ENCODE peak calls at places on chromosomes 12 and 14, in seven cellular contexts. One of them, this sample, is unnamed.
A peak's percentile ranks its signal among the peaks of the same experiment; 100 is the strongest.

GRCh38 chr12:93762059-93762719 is 85.0 kb downstream of the CRADD start:
- DNase-seq in dorsolateral prefrontal cortex: no peak
- DNase-seq in astrocyte of the cerebellum: no peak
- DNase-seq in type B pancreatic cell: no peak
- DNase-seq in CD8-positive, alpha-beta T cell: no peak
- DNase-seq in A673: no peak
- DNase-seq in cardiac muscle cell: no peak
- DNase-seq in this sample: no peak

GRCh38 chr12:45962553-45963325 is 27.6 kb downstream of the SCAF11 start:
- DNase-seq in dorsolateral prefrontal cortex: no peak
- DNase-seq in astrocyte of the cerebellum: no peak
- DNase-seq in type B pancreatic cell: no peak
- DNase-seq in CD8-positive, alpha-beta T cell: no peak
- DNase-seq in A673: no peak
- DNase-seq in cardiac muscle cell: no peak
- DNase-seq in this sample: no peak

GRCh38 chr14:77327111-77327510 is 6.3 kb downstream of the GSTZ1 start:
- DNase-seq in dorsolateral prefrontal cortex: no peak
- DNase-seq in astrocyte of the cerebellum: no peak
- DNase-seq in type B pancreatic cell: no peak
- DNase-seq in CD8-positive, alpha-beta T cell: no peak
- DNase-seq in A673: no peak
- DNase-seq in cardiac muscle cell: no peak
- DNase-seq in this sample: no peak

GRCh38 chr12:93946542-93947150 is 201.7 kb upstream of the PLXNC1 start:
- DNase-seq in dorsolateral prefrontal cortex: no peak
- DNase-seq in astrocyte of the cerebellum: peak; percentile 28
- DNase-seq in type B pancreatic cell: no peak
- DNase-seq in CD8-positive, alpha-beta T cell: no peak
- DNase-seq in A673: peak; percentile 23
- DNase-seq in cardiac muscle cell: no peak
- DNase-seq in this sample: no peak

GRCh38 chr12:46490635-46491034 is 118.1 kb upstream of the SLC38A2 start:
- DNase-seq in dorsolateral prefrontal cortex: no peak
- DNase-seq in astrocyte of the cerebellum: no peak
- DNase-seq in type B pancreatic cell: no peak
- DNase-seq in CD8-positive, alpha-beta T cell: no peak
- DNase-seq in A673: no peak
- DNase-seq in cardiac muscle cell: no peak
- DNase-seq in this sample: no peak

GRCh38 chr12:47939009-47939601 is 24.3 kb upstream of the TMEM106C start:
- DNase-seq in dorsolateral prefrontal cortex: no peak
- DNase-seq in astrocyte of the cerebellum: no peak
- DNase-seq in type B pancreatic cell: no peak
- DNase-seq in CD8-positive, alpha-beta T cell: no peak
- DNase-seq in A673: no peak
- DNase-seq in cardiac muscle cell: no peak
- DNase-seq in this sample: no peak

GRCh38 chr12:74985986-74986319 is 223.7 kb downstream of the KCNC2 start:
- DNase-seq in dorsolateral prefrontal cortex: no peak
- DNase-seq in astrocyte of the cerebellum: no peak
- DNase-seq in type B pancreatic cell: no peak
- DNase-seq in CD8-positive, alpha-beta T cell: no peak
- DNase-seq in A673: no peak
- DNase-seq in cardiac muscle cell: no peak
- DNase-seq in this sample: no peak

GRCh38 chr14:71659165-71659564 is 273.1 kb upstream of the RGS6 start:
- DNase-seq in dorsolateral prefrontal cortex: no peak
- DNase-seq in astrocyte of the cerebellum: no peak
- DNase-seq in type B pancreatic cell: no peak
- DNase-seq in CD8-positive, alpha-beta T cell: no peak
- DNase-seq in A673: no peak
- DNase-seq in cardiac muscle cell: no peak
- DNase-seq in this sample: no peak

GRCh38 chr12:29088611-29089219 is 60.4 kb upstream of the FAR2 start:
- DNase-seq in dorsolateral prefrontal cortex: no peak
- DNase-seq in astrocyte of the cerebellum: no peak
- DNase-seq in type B pancreatic cell: no peak
- DNase-seq in CD8-positive, alpha-beta T cell: no peak
- DNase-seq in A673: peak; percentile 57
- DNase-seq in cardiac muscle cell: no peak
- DNase-seq in this sample: no peak

GRCh38 chr14:68703093-68703492 is 89.8 kb downstream of the ZFP36L1 start:
- DNase-seq in dorsolateral prefrontal cortex: no peak
- DNase-seq in astrocyte of the cerebellum: no peak
- DNase-seq in type B pancreatic cell: no peak
- DNase-seq in CD8-positive, alpha-beta T cell: no peak
- DNase-seq in A673: no peak
- DNase-seq in cardiac muscle cell: no peak
- DNase-seq in this sample: no peak

GRCh38 chr14:104936361-104937155 is 11.9 kb downstream of the PLD4 start:
- DNase-seq in dorsolateral prefrontal cortex: no peak
- DNase-seq in astrocyte of the cerebellum: no peak
- DNase-seq in type B pancreatic cell: peak; percentile 64
- DNase-seq in CD8-positive, alpha-beta T cell: no peak
- DNase-seq in A673: no peak
- DNase-seq in cardiac muscle cell: no peak
- DNase-seq in this sample: no peak

GRCh38 chr12:4052691-4053090 is 179.5 kb upstream of the PARP11 start:
- DNase-seq in dorsolateral prefrontal cortex: no peak
- DNase-seq in astrocyte of the cerebellum: no peak
- DNase-seq in type B pancreatic cell: no peak
- DNase-seq in CD8-positive, alpha-beta T cell: no peak
- DNase-seq in A673: no peak
- DNase-seq in cardiac muscle cell: peak; percentile 96
- DNase-seq in this sample: no peak

GRCh38 chr12:23781118-23781517 is 168.4 kb downstream of the SOX5 start:
- DNase-seq in dorsolateral prefrontal cortex: no peak
- DNase-seq in astrocyte of the cerebellum: no peak
- DNase-seq in type B pancreatic cell: no peak
- DNase-seq in CD8-positive, alpha-beta T cell: no peak
- DNase-seq in A673: no peak
- DNase-seq in cardiac muscle cell: no peak
- DNase-seq in this sample: no peak

GRCh38 chr14:55963295-55963694 is 154.9 kb upstream of the PELI2 start:
- DNase-seq in dorsolateral prefrontal cortex: no peak
- DNase-seq in astrocyte of the cerebellum: no peak
- DNase-seq in type B pancreatic cell: no peak
- DNase-seq in CD8-positive, alpha-beta T cell: no peak
- DNase-seq in A673: no peak
- DNase-seq in cardiac muscle cell: no peak
- DNase-seq in this sample: no peak

GRCh38 chr14:24806061-24806678 is 172.2 kb upstream of the GZMB start:
- DNase-seq in dorsolateral prefrontal cortex: peak; percentile 84
- DNase-seq in astrocyte of the cerebellum: peak; percentile 34
- DNase-seq in type B pancreatic cell: no peak
- DNase-seq in CD8-positive, alpha-beta T cell: peak; percentile 11
- DNase-seq in A673: peak; percentile 66
- DNase-seq in cardiac muscle cell: peak; percentile 77
- DNase-seq in this sample: peak; percentile 78

GRCh38 chr12:4440187-4440941 is 5.3 kb downstream of the FGF6 start:
- DNase-seq in dorsolateral prefrontal cortex: no peak
- DNase-seq in astrocyte of the cerebellum: no peak
- DNase-seq in type B pancreatic cell: no peak
- DNase-seq in CD8-positive, alpha-beta T cell: no peak
- DNase-seq in A673: no peak
- DNase-seq in cardiac muscle cell: no peak
- DNase-seq in this sample: no peak

GRCh38 chr14:104941508-104942365 is 17.1 kb downstream of the PLD4 start:
- DNase-seq in dorsolateral prefrontal cortex: no peak
- DNase-seq in astrocyte of the cerebellum: no peak
- DNase-seq in type B pancreatic cell: no peak
- DNase-seq in CD8-positive, alpha-beta T cell: no peak
- DNase-seq in A673: no peak
- DNase-seq in cardiac muscle cell: no peak
- DNase-seq in this sample: no peak

GRCh38 chr12:51373222-51373621 is 18.0 kb downstream of the GALNT6 start:
- DNase-seq in dorsolateral prefrontal cortex: no peak
- DNase-seq in astrocyte of the cerebellum: no peak
- DNase-seq in type B pancreatic cell: no peak
- DNase-seq in CD8-positive, alpha-beta T cell: no peak
- DNase-seq in A673: no peak
- DNase-seq in cardiac muscle cell: no peak
- DNase-seq in this sample: no peak

GRCh38 chr12:49369723-49370145 is 2.5 kb downstream of the SPATS2 start:
- DNase-seq in dorsolateral prefrontal cortex: no peak
- DNase-seq in astrocyte of the cerebellum: no peak
- DNase-seq in type B pancreatic cell: peak; percentile 49
- DNase-seq in CD8-positive, alpha-beta T cell: peak; percentile 11
- DNase-seq in A673: peak; percentile 67
- DNase-seq in cardiac muscle cell: peak; percentile 55
- DNase-seq in this sample: peak; percentile 41

DNA sequence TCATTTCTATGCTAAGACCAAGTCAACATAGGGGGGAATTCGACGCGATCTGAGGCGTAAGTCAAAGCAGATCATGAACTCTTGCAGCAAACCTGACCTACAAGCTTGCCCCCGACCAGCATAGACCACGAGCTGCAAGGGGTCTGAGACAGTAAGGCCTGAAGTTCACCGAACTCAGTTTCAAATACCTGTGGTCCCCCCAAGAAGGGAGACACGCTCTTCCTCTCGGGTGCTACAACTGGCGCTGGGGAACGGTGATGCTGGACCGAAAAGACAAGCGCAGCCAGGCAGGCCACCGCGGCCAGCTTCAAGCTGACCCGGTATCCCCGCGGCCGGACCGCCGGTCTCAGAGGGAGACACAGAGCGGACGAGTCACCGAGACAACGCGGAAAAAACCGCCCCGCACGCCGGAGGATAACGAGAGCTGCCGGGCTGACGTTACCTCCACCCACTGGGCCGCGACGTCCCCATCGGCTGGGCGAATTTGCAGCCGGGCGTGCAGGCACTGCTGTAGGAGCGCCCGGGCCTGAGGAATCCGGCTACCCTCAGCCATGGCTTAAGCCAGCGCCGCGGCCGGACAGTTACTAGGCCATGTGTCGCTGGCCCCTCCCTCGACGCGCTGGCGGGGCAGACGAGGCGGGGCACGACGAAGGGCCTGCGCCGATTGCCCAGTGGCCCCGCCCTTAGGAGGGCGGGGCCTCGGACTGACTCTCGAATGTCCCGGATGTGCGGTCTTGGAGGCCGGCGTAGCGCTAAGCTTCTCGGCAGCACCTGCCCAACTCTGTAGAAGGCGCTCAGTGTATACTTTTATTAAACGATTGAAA is at the start of gene DTD2:
- DNase-seq in dorsolateral prefrontal cortex: peak; percentile 95
- DNase-seq in astrocyte of the cerebellum: peak; percentile 82
- DNase-seq in type B pancreatic cell: peak; percentile 91
- DNase-seq in CD8-positive, alpha-beta T cell: peak; percentile 94
- DNase-seq in A673: peak; percentile 96
- DNase-seq in cardiac muscle cell: peak; percentile 97
- DNase-seq in this sample: peak; percentile 92
- TF ChIP-seq CTCF in dorsolateral prefrontal cortex: no peak
- TF ChIP-seq CTCF in astrocyte of the cerebellum: no peak
- TF ChIP-seq CTCF in type B pancreatic cell: no peak
- TF ChIP-seq CTCF in CD8-positive, alpha-beta T cell: no peak
- TF ChIP-seq CTCF in A673: peak; percentile 12
- TF ChIP-seq CTCF in cardiac muscle cell: no peak
- TF ChIP-seq CTCF in this sample: no peak

GRCh38 chr12:105598032-105598431 is 267.5 kb downstream of the C12orf75 start:
- DNase-seq in dorsolateral prefrontal cortex: no peak
- DNase-seq in astrocyte of the cerebellum: no peak
- DNase-seq in type B pancreatic cell: no peak
- DNase-seq in CD8-positive, alpha-beta T cell: no peak
- DNase-seq in A673: no peak
- DNase-seq in cardiac muscle cell: no peak
- DNase-seq in this sample: no peak
- TF ChIP-seq CTCF in dorsolateral prefrontal cortex: no peak
- TF ChIP-seq CTCF in astrocyte of the cerebellum: no peak
- TF ChIP-seq CTCF in type B pancreatic cell: no peak
- TF ChIP-seq CTCF in CD8-positive, alpha-beta T cell: no peak
- TF ChIP-seq CTCF in A673: no peak
- TF ChIP-seq CTCF in cardiac muscle cell: no peak
- TF ChIP-seq CTCF in this sample: no peak

DNA sequence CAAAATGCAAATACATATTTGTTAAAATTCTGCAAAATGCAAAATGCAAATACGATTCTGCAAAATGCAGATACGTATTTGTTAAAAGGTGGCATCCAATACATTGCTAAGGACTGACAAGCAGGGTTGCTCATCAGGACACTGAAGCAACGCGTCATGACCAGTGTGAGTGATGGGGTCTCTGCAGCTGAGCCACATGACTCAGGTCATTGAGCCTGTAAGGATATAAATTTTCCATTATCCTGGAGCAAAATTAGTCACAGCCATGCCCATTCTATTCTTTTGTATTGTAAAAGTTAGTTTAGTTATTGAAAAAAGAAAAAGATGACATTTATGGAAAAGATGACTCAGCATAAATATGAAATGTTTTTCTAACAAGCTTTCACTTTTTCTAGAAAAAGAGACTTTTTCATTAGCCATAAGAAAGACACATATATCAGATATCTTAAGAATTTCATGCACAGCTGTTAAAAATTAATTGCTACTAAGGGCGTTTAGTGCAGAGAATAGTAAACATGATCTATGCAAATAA is 268.0 kb upstream of the TMEM132C start:
- DNase-seq in dorsolateral prefrontal cortex: no peak
- DNase-seq in astrocyte of the cerebellum: no peak
- DNase-seq in type B pancreatic cell: no peak
- DNase-seq in CD8-positive, alpha-beta T cell: no peak
- DNase-seq in A673: no peak
- DNase-seq in cardiac muscle cell: no peak
- DNase-seq in this sample: no peak
- TF ChIP-seq CTCF in dorsolateral prefrontal cortex: no peak
- TF ChIP-seq CTCF in astrocyte of the cerebellum: no peak
- TF ChIP-seq CTCF in type B pancreatic cell: no peak
- TF ChIP-seq CTCF in CD8-positive, alpha-beta T cell: no peak
- TF ChIP-seq CTCF in A673: no peak
- TF ChIP-seq CTCF in cardiac muscle cell: no peak
- TF ChIP-seq CTCF in this sample: no peak

DNA sequence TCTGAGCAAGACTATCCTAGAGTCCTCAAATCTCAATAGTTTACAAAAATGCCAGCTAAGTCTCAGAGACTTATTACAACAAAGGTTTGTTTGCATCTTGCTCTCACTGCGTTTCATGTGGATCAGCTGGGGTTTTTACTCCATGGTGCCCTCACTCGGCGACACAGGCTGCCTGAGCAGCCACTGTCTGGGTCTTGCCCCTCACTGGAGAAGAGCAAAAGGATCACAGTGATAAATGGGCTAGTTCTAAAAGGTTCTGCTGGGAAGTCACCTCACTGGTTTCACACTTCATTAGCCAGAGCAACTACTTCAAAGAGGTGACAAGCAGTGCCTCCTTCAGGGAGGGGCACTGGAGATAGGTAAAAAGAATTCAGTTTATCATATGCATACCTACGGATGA is 392.0 kb downstream of the RPL10L start:
- DNase-seq in dorsolateral prefrontal cortex: no peak
- DNase-seq in astrocyte of the cerebellum: no peak
- DNase-seq in type B pancreatic cell: no peak
- DNase-seq in CD8-positive, alpha-beta T cell: no peak
- DNase-seq in A673: no peak
- DNase-seq in cardiac muscle cell: peak; percentile 10
- DNase-seq in this sample: no peak
- TF ChIP-seq CTCF in dorsolateral prefrontal cortex: no peak
- TF ChIP-seq CTCF in astrocyte of the cerebellum: no peak
- TF ChIP-seq CTCF in type B pancreatic cell: no peak
- TF ChIP-seq CTCF in CD8-positive, alpha-beta T cell: no peak
- TF ChIP-seq CTCF in A673: no peak
- TF ChIP-seq CTCF in cardiac muscle cell: no peak
- TF ChIP-seq CTCF in this sample: no peak